ENCODE peak calls at places on chromosomes 13 and 19, in four cellular contexts. Q, H, W and T are unnamed samples. For H3K27me3, the result is how much of the 10 kb centered on the place peaks cover.

GRCh38 chr19:46731007-46731501 is 14.1 kb upstream of the PRKD2 start:
- DNase-seq in Q (peak), W (no peak), H (no peak), T (no peak)

GRCh38 chr13:29503041-29503837 is 92.2 kb downstream of the SLC7A1 start:
- DNase-seq in W (no peak), Q (peak), H (no peak), T (no peak)

GRCh38 chr19:53388168-53388567 is 6.8 kb upstream of the ZNF765 start:
- DNase-seq in W (no peak), H (no peak), Q (no peak), T (no peak)

GRCh38 chr19:2805991-2806649 is 13.5 kb upstream of the ZNF554 start:
- DNase-seq in H (no peak), W (no peak), Q (no peak), T (no peak)

GRCh38 chr13:55038230-55038629 is 2009.6 kb downstream of the OLFM4 start:
- DNase-seq in W (no peak), H (no peak), Q (no peak), T (no peak)

GRCh38 chr13:20231839-20232555 is at the start of gene GJB6:
- DNase-seq in H (no peak), Q (no peak), W (no peak), T (no peak)

GRCh38 chr19:15631817-15632216 is 8.9 kb upstream of the CYP4F3 start:
- DNase-seq in Q (peak), H (no peak), W (peak), T (no peak)

GRCh38 chr13:22451345-22451744 is 729.4 kb upstream of the SGCG start:
- DNase-seq in W (peak), H (no peak), Q (no peak), T (no peak)

GRCh38 chr13:46039421-46040036 is 13.0 kb downstream of the ZC3H13 start:
- DNase-seq in Q (no peak), W (no peak), H (no peak), T (no peak)

GRCh38 chr19:15913830-15914229 is 16.0 kb upstream of the CYP4F2 start:
- DNase-seq in W (no peak), H (no peak), Q (no peak), T (no peak)

GRCh38 chr19:49445997-49446396 is 4.7 kb upstream of the SLC17A7 start:
- DNase-seq in W (no peak), Q (no peak), H (no peak), T (no peak)

GRCh38 chr13:25848822-25849740 is 202.7 kb downstream of the SHISA2 start:
- DNase-seq in W (no peak), Q (no peak), H (no peak), T (no peak)

GRCh38 chr13:33204130-33204927 is 81.2 kb downstream of the STARD13 start:
- DNase-seq in Q (no peak), H (no peak), W (no peak), T (no peak)

GRCh38 chr13:44159633-44160279 is 213.9 kb upstream of the SERP2 start:
- DNase-seq in H (no peak), Q (no peak), W (no peak), T (peak)

GRCh38 chr13:43905435-43906031 is 25.8 kb downstream of the LACC1 start:
- DNase-seq in Q (peak), W (peak), H (peak), T (peak)

GRCh38 chr13:25233861-25234260 is 53.4 kb downstream of the MTMR6 start:
- DNase-seq in W (no peak), Q (no peak), H (no peak), T (no peak)

GRCh38 chr19:6481541-6482342 is at the start of gene DENND1C:
- DNase-seq in Q (peak), H (no peak), W (peak), T (no peak)

GRCh38 chr19:42409477-42409876 is 17.7 kb downstream of the LIPE start:
- DNase-seq in H (no peak), W (no peak), Q (no peak), T (no peak)

GRCh38 chr19:30068528-30069395 is 126.7 kb downstream of the URI1 start:
- DNase-seq in Q (no peak), W (no peak), H (no peak), T (no peak)

GRCh38 chr19:18894254-18895037 is 1.5 kb downstream of the CERS1 start:
- DNase-seq in Q (peak), W (no peak), H (no peak), T (no peak)

GRCh38 chr13:94435604-94436226 is 43.8 kb downstream of the DCT start:
- DNase-seq in W (peak), H (peak), Q (peak), T (no peak)

GRCh38 chr19:8131517-8131916 is 17.9 kb downstream of the FBN3 start:
- DNase-seq in W (no peak), H (no peak), Q (no peak), T (no peak)

GRCh38 chr19:16626796-16627193 is 1.2 kb downstream of the MED26 start:
- DNase-seq in Q (no peak), W (no peak), H (no peak), T (no peak)

GRCh38 chr13:25678398-25678797 is 306.6 kb downstream of the ATP8A2 start:
- DNase-seq in W (no peak), Q (no peak), H (no peak), T (no peak)

GRCh38 chr19:33502991-33503790 is 18.4 kb downstream of the PEPD start:
- DNase-seq in Q (no peak), W (no peak), H (no peak), T (no peak)

GRCh38 chr19:47445937-47446402 is 25.7 kb downstream of the SLC8A2 start:
- DNase-seq in H (no peak), W (no peak), Q (peak), T (no peak)

GRCh38 chr19:7739211-7739752 is 7.4 kb upstream of the CLEC4G start:
- DNase-seq in H (no peak), Q (no peak), W (no peak), T (no peak)

GRCh38 chr19:37725181-37725580 is 5.6 kb upstream of the ZNF607 start:
- DNase-seq in Q (no peak), H (no peak), W (no peak), T (no peak)

GRCh38 chr19:7999376-7999775 is 6.1 kb downstream of the ELAVL1 start:
- DNase-seq in H (no peak), Q (no peak), W (no peak), T (no peak)

GRCh38 chr19:34336781-34337271 is 28.2 kb upstream of the GPI start:
- DNase-seq in H (peak), Q (peak), W (no peak), T (no peak)

GRCh38 chr13:52599037-52599852 is 43.0 kb upstream of the HNRNPA1L2 start:
- DNase-seq in W (no peak), Q (no peak), H (no peak), T (no peak)

GRCh38 chr19:2160384-2160783 is 3.3 kb upstream of the DOT1L start:
- DNase-seq in W (no peak), Q (no peak), H (no peak), T (no peak)

GRCh38 chr13:88005188-88005587 is 334.0 kb downstream of the SLITRK5 start:
- DNase-seq in Q (no peak), H (no peak), W (no peak), T (no peak)

GRCh38 chr13:44433863-44434262 is 60.2 kb downstream of the SERP2 start:
- DNase-seq in W (no peak), H (no peak), Q (no peak), T (no peak)

GRCh38 chr13:49908637-49909036 is 27.5 kb downstream of the SPRYD7 start:
- DNase-seq in Q (no peak), W (no peak), H (peak), T (no peak)

GRCh38 chr19:7859766-7860165 is 14.4 kb downstream of the PRR36 start:
- DNase-seq in H (no peak), W (no peak), Q (no peak), T (no peak)

GRCh38 chr19:49653466-49653806 is 11.4 kb downstream of the SCAF1 start:
- DNase-seq in H (no peak), Q (no peak), W (no peak), T (no peak)

GRCh38 chr13:39895254-39895653 is 239.8 kb downstream of the COG6 start:
- DNase-seq in H (no peak), Q (no peak), W (no peak), T (no peak)

GRCh38 chr13:39894586-39894985 is 239.1 kb downstream of the COG6 start:
- DNase-seq in Q (no peak), W (no peak), H (no peak), T (no peak)

GRCh38 chr13:39900106-39900750 is 244.8 kb downstream of the COG6 start:
- DNase-seq in H (no peak), Q (no peak), W (no peak), T (no peak)

GRCh38 chr13:39893808-39894207 is 238.3 kb downstream of the COG6 start:
- DNase-seq in H (no peak), W (no peak), Q (no peak), T (no peak)

GRCh38 chr13:39897636-39898035 is 242.2 kb downstream of the COG6 start:
- DNase-seq in W (no peak), Q (no peak), H (no peak), T (no peak)
- TF ChIP-seq TCF7L2 in W (no peak), Q (no peak), H (no peak), T (no peak)

GRCh38 chr13:60260440-60260839 is 96.7 kb upstream of the DIAPH3 start:
- DNase-seq in Q (no peak), H (no peak), W (no peak), T (no peak)
- H3K27me3 ChIP-seq in Q (under half), H (under half), W (under half), T (under half)

GRCh38 chr19:10503002-10503789 is at the start of gene KEAP1:
- DNase-seq in H (no peak), W (peak), Q (peak), T (no peak)
- TF ChIP-seq SIN3A in H (no peak), W (no peak), Q (no peak), T (no peak)

GRCh38 chr13:109938255-109938936 is 152.0 kb upstream of the IRS2 start:
- DNase-seq in H (no peak), W (no peak), Q (no peak), T (no peak)
- TF ChIP-seq TCF7L2 in H (no peak), W (no peak), Q (no peak), T (no peak)

GRCh38 chr19:55625004-55625326 is 599 bp upstream of the ZNF784 start:
- DNase-seq in Q (peak), W (no peak), H (no peak), T (no peak)
- H3K27me3 ChIP-seq in Q (under half), W (under half), H (under half), T (under half)